ENCODE peak calls at places on chromosomes 13 and 19, in nine cellular contexts. P is WTC11, I is fibroblast of mammary gland, O is HepG2, X is AG09319, W is psoas muscle, R is progenitor cell of endocrine pancreas, A is choroid plexus epithelial cell, T is WERI-Rb-1. C is an unnamed sample.

GRCh38 chr19:1984360-1984759 is 31.2 kb downstream of the BTBD2 start:
- DNase-seq in A (no peak), W (no peak), O (no peak), I (no peak), R (no peak), X (no peak), T (no peak), P (no peak), C (no peak)

GRCh38 chr19:55647732-55648656 is at the start of gene CCDC106:
- DNase-seq in W (peak), I (peak), X (no peak), A (peak), T (peak), R (peak), O (peak), P (peak), C (peak)

GRCh38 chr19:13337181-13337580 is 169.1 kb downstream of the CACNA1A start:
- DNase-seq in W (no peak), T (no peak), P (no peak), A (no peak), I (no peak), O (no peak), R (no peak), X (no peak), C (no peak)

GRCh38 chr19:13681509-13681908 is 82.8 kb upstream of the MRI1 start:
- DNase-seq in W (no peak), P (no peak), R (no peak), A (no peak), I (peak), T (no peak), O (no peak), X (peak), C (no peak)

GRCh38 chr19:3222709-3223108 is 1.8 kb upstream of the CELF5 start:
- DNase-seq in W (no peak), O (no peak), X (no peak), A (no peak), R (no peak), P (no peak), T (no peak), I (no peak), C (no peak)

GRCh38 chr19:18416778-18417249 is 2.4 kb upstream of the SSBP4 start:
- DNase-seq in P (peak), O (peak), X (peak), W (peak), R (peak), T (peak), A (peak), I (peak), C (peak)

GRCh38 chr19:6876790-6877189 is 10.6 kb upstream of the ADGRE1 start:
- DNase-seq in R (no peak), I (no peak), O (no peak), A (no peak), P (no peak), W (no peak), T (no peak), X (no peak), C (no peak)

GRCh38 chr19:1312732-1313694 is 27.3 kb downstream of the EFNA2 start:
- DNase-seq in R (no peak), W (no peak), O (no peak), A (peak), T (no peak), P (no peak), I (peak), X (no peak), C (no peak)

GRCh38 chr13:37109080-37109678 is 3.7 kb upstream of the CSNK1A1L start:
- DNase-seq in I (peak), X (no peak), T (no peak), O (peak), R (no peak), P (no peak), A (peak), W (no peak), C (no peak)

GRCh38 chr13:73174521-73175010 is 115.8 kb downstream of the KLF5 start:
- DNase-seq in O (no peak), T (no peak), R (no peak), X (no peak), I (no peak), W (no peak), P (no peak), A (no peak), C (no peak)

GRCh38 chr13:32261567-32261966 is 53.6 kb downstream of the ZAR1L start:
- DNase-seq in O (no peak), P (no peak), X (no peak), R (no peak), I (peak), W (peak), A (peak), T (no peak), C (peak)

GRCh38 chr13:104871456-104871855 is 1664.0 kb downstream of the EFNB2 start:
- DNase-seq in X (no peak), W (no peak), P (no peak), O (no peak), A (no peak), I (no peak), T (no peak), R (no peak), C (no peak)

GRCh38 chr19:8512115-8512967 is 1.6 kb downstream of the ZNF414 start:
- DNase-seq in X (no peak), P (peak), R (no peak), A (peak), O (peak), I (peak), W (no peak), T (no peak), C (no peak)

GRCh38 chr13:106291006-106291405 is 244.5 kb downstream of the EFNB2 start:
- DNase-seq in I (peak), X (no peak), P (no peak), R (no peak), O (no peak), T (no peak), A (peak), W (no peak), C (no peak)

GRCh38 chr19:22421797-22422196 is 349 bp downstream of the ZNF98 start:
- DNase-seq in I (no peak), A (no peak), W (no peak), R (no peak), P (no peak), X (no peak), T (no peak), O (no peak), C (no peak)

GRCh38 chr13:81929988-81930387 is 1589.1 kb upstream of the SPRY2 start:
- DNase-seq in W (no peak), R (no peak), I (peak), T (no peak), O (peak), A (peak), P (no peak), X (no peak), C (no peak)

GRCh38 chr13:33106656-33107402 is 90.6 kb downstream of the KL start:
- DNase-seq in O (no peak), A (no peak), P (no peak), R (no peak), W (no peak), T (no peak), X (no peak), I (no peak), C (no peak)

GRCh38 chr13:110271313-110271712 is 35.6 kb downstream of the COL4A1 start:
- DNase-seq in X (no peak), T (no peak), P (no peak), A (no peak), R (no peak), I (no peak), O (no peak), W (no peak), C (no peak)

GRCh38 chr13:102707465-102707864 is 12.6 kb upstream of the METTL21C start:
- DNase-seq in X (peak), O (no peak), A (peak), I (peak), T (no peak), R (no peak), P (no peak), W (no peak), C (no peak)

GRCh38 chr19:40411958-40412499 is 1.1 kb downstream of the PRX start:
- DNase-seq in X (no peak), O (no peak), W (peak), A (no peak), R (no peak), T (no peak), P (no peak), I (no peak), C (no peak)

GRCh38 chr19:54137913-54138776 is 583 bp downstream of the CNOT3 start:
- DNase-seq in I (no peak), R (peak), P (no peak), W (peak), X (no peak), A (no peak), T (no peak), O (no peak), C (no peak)

GRCh38 chr19:46508206-46508605 is 12.5 kb upstream of the PNMA8B start:
- DNase-seq in P (no peak), X (no peak), O (no peak), W (no peak), T (no peak), R (no peak), A (no peak), I (no peak), C (no peak)

GRCh38 chr19:57708641-57709354 is at the start of gene ZNF154:
- DNase-seq in X (peak), O (no peak), P (peak), W (peak), T (no peak), R (peak), I (peak), A (peak), C (no peak)

GRCh38 chr13:45063261-45063870 is 56.9 kb upstream of the GTF2F2 start:
- DNase-seq in O (no peak), W (no peak), T (no peak), A (no peak), R (no peak), P (no peak), I (peak), X (no peak), C (no peak)

GRCh38 chr19:5827891-5828660 is 11.4 kb downstream of the FUT6 start:
- DNase-seq in R (peak), W (peak), A (peak), I (peak), X (peak), T (no peak), O (peak), P (peak), C (peak)

GRCh38 chr19:5828661-5829566 is 10.6 kb downstream of the FUT6 start:
- DNase-seq in T (no peak), P (peak), R (peak), W (no peak), O (no peak), X (no peak), A (peak), I (no peak), C (no peak)

GRCh38 chr19:5824791-5825577 is 14.5 kb downstream of the FUT6 start:
- DNase-seq in W (no peak), A (no peak), I (no peak), O (no peak), R (no peak), P (no peak), T (peak), X (no peak), C (no peak)

GRCh38 chr19:5827342-5827890 is 12.1 kb downstream of the FUT6 start:
- DNase-seq in P (no peak), A (no peak), O (no peak), X (no peak), W (no peak), T (no peak), I (no peak), R (no peak), C (no peak)

DNA sequence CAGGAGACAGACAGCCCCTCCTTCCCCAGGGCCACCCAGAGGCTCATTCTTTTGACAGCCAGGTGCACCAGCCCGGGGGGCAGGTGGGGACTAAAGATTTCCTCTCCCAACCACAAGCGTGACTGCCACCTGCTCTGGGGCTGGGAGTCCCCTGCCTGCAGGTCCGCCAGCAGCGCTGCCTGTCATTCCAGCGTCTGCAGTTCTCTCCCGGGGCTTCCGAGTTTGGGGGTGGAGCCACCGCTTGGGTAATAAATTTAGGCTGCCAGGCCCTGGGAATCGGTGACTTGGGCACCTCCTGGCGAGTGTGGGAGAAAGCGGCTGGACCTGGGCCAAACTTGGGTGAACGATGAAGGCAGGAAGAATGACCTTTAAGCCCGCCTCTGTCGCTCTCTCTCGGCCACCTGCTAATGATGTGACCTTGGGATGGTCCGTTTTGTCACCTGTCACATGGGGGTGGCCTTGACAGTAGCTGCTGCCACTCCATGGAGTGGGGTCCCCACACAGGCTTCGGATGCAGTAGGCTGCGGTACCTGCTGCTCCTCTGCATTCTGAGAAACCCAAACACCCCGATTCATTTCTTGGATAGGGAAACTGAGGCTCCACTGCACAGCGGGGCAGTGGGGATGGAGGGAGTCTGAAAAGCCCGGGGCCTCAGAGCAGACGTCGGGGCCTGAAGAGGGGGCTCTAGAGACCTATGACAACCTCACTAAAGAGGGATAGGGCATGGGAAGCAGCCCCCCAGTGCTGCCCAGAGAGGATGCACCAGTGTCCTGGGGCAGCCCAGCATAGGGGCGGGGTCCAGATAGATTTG is 12.8 kb downstream of the FUT6 start:
- DNase-seq in X (no peak), A (no peak), T (peak), I (peak), W (no peak), O (peak), P (peak), R (no peak), C (no peak)
- TF ChIP-seq CTCF in X (no peak), A (peak), T (peak), I (no peak), W (no peak), O (peak), P (no peak), R (no peak), C (no peak)

GRCh38 chr13:57925250-57925649 is 293.7 kb downstream of the PCDH17 start:
- DNase-seq in W (no peak), T (no peak), P (no peak), R (no peak), X (no peak), O (no peak), A (peak), I (no peak), C (no peak)
- TF ChIP-seq CTCF in W (no peak), T (no peak), P (no peak), R (no peak), X (no peak), O (no peak), A (no peak), I (no peak), C (no peak)

GRCh38 chr19:29596885-29597525 is 9.1 kb upstream of the POP4 start:
- DNase-seq in T (peak), O (peak), X (no peak), I (peak), P (no peak), R (no peak), W (no peak), A (peak), C (no peak)
- TF ChIP-seq CTCF in T (peak), O (peak), X (no peak), I (peak), P (no peak), R (peak), W (no peak), A (peak), C (no peak)

GRCh38 chr13:112748947-112749346 is 59.1 kb downstream of the ATP11A start:
- DNase-seq in P (no peak), A (no peak), O (no peak), R (no peak), X (peak), W (peak), T (no peak), I (peak), C (no peak)
- TF ChIP-seq CTCF in P (no peak), A (no peak), O (no peak), R (no peak), X (no peak), W (no peak), T (no peak), I (no peak), C (no peak)

DNA sequence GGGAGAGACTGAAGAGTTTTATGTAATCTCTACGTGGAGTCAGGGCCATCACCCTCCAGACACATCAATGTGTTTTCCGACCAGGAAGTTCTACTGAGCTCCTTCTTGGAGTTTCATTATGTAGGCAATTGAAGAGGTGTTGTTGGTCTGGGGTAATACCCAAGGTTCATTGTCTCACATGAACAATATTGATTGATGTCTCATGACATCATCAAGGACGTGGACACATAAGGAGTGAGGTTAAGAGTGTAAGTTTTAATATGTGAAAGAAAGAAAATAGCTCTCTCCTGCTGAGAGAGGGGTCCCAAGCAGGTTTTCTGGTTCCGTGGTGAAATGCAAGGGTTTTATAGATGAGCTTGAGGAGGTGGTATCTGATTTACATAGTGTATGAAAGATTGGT is 280.7 kb upstream of the MIR17HG start:
- DNase-seq in W (no peak), I (no peak), O (no peak), P (no peak), A (no peak), X (no peak), T (no peak), R (no peak), C (no peak)
- TF ChIP-seq CTCF in W (no peak), I (no peak), O (no peak), P (no peak), A (no peak), X (no peak), T (no peak), R (no peak), C (no peak)

GRCh38 chr19:48351341-48351752 is 12.4 kb downstream of the TMEM143 start:
- DNase-seq in X (no peak), R (peak), T (peak), A (peak), P (peak), I (peak), W (peak), O (peak), C (no peak)
- TF ChIP-seq CTCF in X (peak), R (peak), T (peak), A (peak), P (peak), I (peak), W (peak), O (peak), C (peak)

C was measured in tibial artery.